ENCODE peak calls at places on chromosomes 13 and 19, in five cellular contexts. A is sigmoid colon, Y is AG08396, P is A549, W is activated gamma-delta T cell treated with Interleukin-2 at 50 U/mL for 16 hours. K is an unnamed sample.

GRCh38 chr19:46412034-46412982 is 1.1 kb downstream of the CCDC8 start:
- DNase-seq in A (no peak), Y (no peak), P (no peak), W (no peak), K (no peak)

GRCh38 chr13:91346848-91347211 is 657 bp upstream of the MIR17HG start:
- DNase-seq in A (no peak), Y (no peak), P (no peak), W (peak), K (peak)

GRCh38 chr19:49761249-49761624 is 1.9 kb downstream of the TSKS start:
- DNase-seq in A (no peak), Y (no peak), P (no peak), W (no peak), K (no peak)

GRCh38 chr13:83325454-83325853 is 556.8 kb downstream of the SLITRK1 start:
- DNase-seq in A (no peak), Y (peak), P (no peak), W (no peak), K (peak)

GRCh38 chr13:47175172-47175806 is 278.4 kb upstream of the HTR2A start:
- DNase-seq in A (no peak), Y (peak), P (no peak), W (no peak), K (peak)

GRCh38 chr13:107459430-107459829 is 755.9 kb downstream of the LIG4 start:
- DNase-seq in A (no peak), Y (no peak), P (no peak), W (no peak), K (peak)

GRCh38 chr13:113063091-113063491 is 42.5 kb upstream of the F7 start:
- DNase-seq in A (no peak), Y (no peak), P (no peak), W (no peak), K (no peak)

GRCh38 chr19:900302-901111 is 7.2 kb downstream of the RNU6-9 start:
- DNase-seq in A (no peak), Y (no peak), P (peak), W (no peak), K (no peak)

GRCh38 chr13:51733656-51734334 is 70.2 kb downstream of the DHRS12 start:
- DNase-seq in A (no peak), Y (no peak), P (no peak), W (no peak), K (no peak)

GRCh38 chr13:21242236-21242635 is 65.8 kb downstream of the MRPL57 start:
- DNase-seq in A (no peak), Y (no peak), P (no peak), W (no peak), K (no peak)

GRCh38 chr19:12156254-12157058 is at the start of gene ZNF625:
- DNase-seq in A (peak), Y (peak), P (no peak), W (peak), K (peak)

GRCh38 chr13:29702912-29703351 is 107.4 kb upstream of the SLC7A1 start:
- DNase-seq in A (peak), Y (no peak), P (no peak), W (no peak), K (peak)

GRCh38 chr19:3440082-3440481 is 40.2 kb downstream of the SMIM24 start:
- DNase-seq in A (peak), Y (peak), P (peak), W (peak), K (no peak)

GRCh38 chr19:41799444-41800000 is 3.1 kb downstream of the CEACAM3 start:
- DNase-seq in A (no peak), Y (no peak), P (no peak), W (no peak), K (peak)

GRCh38 chr13:98214707-98215106 is 37.6 kb upstream of the RNF113B start:
- DNase-seq in A (no peak), Y (no peak), P (no peak), W (no peak), K (peak)

GRCh38 chr19:41887711-41888382 is 4.9 kb downstream of the ARHGEF1 start:
- DNase-seq in A (no peak), Y (no peak), P (no peak), W (peak), K (peak)

K was measured in iris pigment epithelial cell.